ENCODE peak calls at places on chromosomes 11 and 22, in five cellular contexts. F is spleen, W is tibial nerve, H is foreskin keratinocyte, N is A549. U is an unnamed sample.

GRCh38 chr11:96394773-96395172 is 5.0 kb downstream of the JRKL start:
- DNase-seq in F (no peak), W (no peak), H (no peak), N (no peak), U (no peak)

GRCh38 chr11:15793032-15793996 is 563.0 kb downstream of the SOX6 start:
- DNase-seq in F (no peak), W (no peak), H (peak; percentile 96), N (no peak), U (no peak)

GRCh38 chr11:82049199-82049598 is 684.5 kb downstream of the FAM181B start:
- DNase-seq in F (no peak), W (no peak), H (no peak), N (no peak), U (no peak)

GRCh38 chr11:1274501-1274900 is 34.9 kb downstream of the TOLLIP start:
- DNase-seq in F (peak; percentile 41), W (no peak), H (no peak), N (no peak), U (no peak)

GRCh38 chr11:119103793-119104192 is 2.1 kb upstream of the DPAGT1 start:
- DNase-seq in F (peak; percentile 12), W (no peak), H (no peak), N (no peak), U (no peak)

GRCh38 chr11:47955356-47955755 is 25.0 kb upstream of the PTPRJ start:
- DNase-seq in F (no peak), W (no peak), H (no peak), N (no peak), U (no peak)

GRCh38 chr22:18048441-18048898 is 24.1 kb upstream of the MICAL3 start:
- DNase-seq in F (peak; percentile 72), W (no peak), H (peak; percentile 65), N (no peak), U (no peak)

GRCh38 chr11:27718346-27718852 is 18.1 kb upstream of the BDNF start:
- DNase-seq in F (no peak), W (no peak), H (peak; percentile 43), N (peak; percentile 76), U (no peak)

GRCh38 chr22:20402960-20403778 is 9.2 kb downstream of the ZNF74 start:
- DNase-seq in F (no peak), W (no peak), H (no peak), N (no peak), U (no peak)

GRCh38 chr11:17724020-17724908 is 4.9 kb downstream of the MYOD1 start:
- DNase-seq in F (no peak), W (no peak), H (no peak), N (no peak), U (no peak)

GRCh38 chr11:125141686-125142535 is 22.6 kb upstream of the PKNOX2 start:
- DNase-seq in F (peak; percentile 87), W (peak; percentile 21), H (no peak), N (peak; percentile 19), U (no peak)

GRCh38 chr11:35407041-35407440 is 12.3 kb downstream of the SLC1A2 start:
- DNase-seq in F (no peak), W (no peak), H (no peak), N (no peak), U (no peak)

GRCh38 chr11:75317446-75318122 is 33.9 kb downstream of the ARRB1 start:
- DNase-seq in F (no peak), W (no peak), H (no peak), N (no peak), U (no peak)

GRCh38 chr11:75320643-75321042 is 30.8 kb downstream of the ARRB1 start:
- DNase-seq in F (no peak), W (no peak), H (no peak), N (no peak), U (no peak)

GRCh38 chr11:75319035-75319877 is 32.2 kb downstream of the ARRB1 start:
- DNase-seq in F (no peak), W (no peak), H (no peak), N (no peak), U (no peak)

GRCh38 chr11:75323609-75324008 is 27.9 kb downstream of the ARRB1 start:
- DNase-seq in F (no peak), W (no peak), H (no peak), N (no peak), U (no peak)

DNA sequence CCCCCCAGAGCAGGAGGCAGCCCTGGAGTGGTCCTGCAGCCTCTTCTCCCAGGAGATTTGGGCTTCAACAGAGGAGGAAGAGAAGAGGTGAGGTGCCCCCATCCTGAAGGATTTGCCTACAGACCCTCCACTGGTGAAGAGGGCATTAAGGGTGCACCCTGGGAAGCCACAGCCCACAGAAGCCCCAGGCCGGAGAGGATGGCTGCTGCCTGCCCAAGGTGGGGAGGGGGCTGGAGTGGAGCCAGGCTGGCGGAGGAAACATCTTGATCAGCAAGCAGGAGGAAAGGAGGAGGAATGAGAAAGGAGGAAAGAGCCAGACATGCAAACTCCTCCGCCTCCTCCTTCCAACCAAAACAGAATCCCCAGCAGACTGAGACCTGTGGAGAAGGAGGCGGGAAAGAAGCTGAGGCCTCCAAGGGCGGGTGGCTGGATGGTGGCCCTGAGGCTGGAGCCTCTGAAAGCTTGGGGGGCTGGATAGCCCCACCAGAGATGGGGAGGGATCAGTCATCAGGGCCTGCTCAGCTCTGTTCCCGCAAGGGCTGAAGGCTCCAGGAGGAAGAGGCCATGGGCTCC is 31.3 kb downstream of the ARRB1 start:
- DNase-seq in F (no peak), W (no peak), H (no peak), N (no peak), U (no peak)
- H3K27ac ChIP-seq in F (peak overlapping the region; percentile 12), W (peak overlapping the region; percentile 50), H (no peak overlapping the region), N (peak overlapping the region; percentile 6), U (no peak overlapping the region)

GRCh38 chr11:113373981-113374560 is 13.5 kb upstream of the ANKK1 start:
- DNase-seq in F (no peak), W (no peak), H (no peak), N (no peak), U (no peak)
- H3K27ac ChIP-seq in F (no peak overlapping the region), W (no peak overlapping the region), H (peak overlapping the region; percentile 7), N (no peak overlapping the region), U (peak overlapping the region; percentile 64)

GRCh38 chr11:8603696-8604077 is 9.7 kb upstream of the STK33 start:
- DNase-seq in F (no peak), W (no peak), H (no peak), N (no peak), U (no peak)
- H3K27ac ChIP-seq in F (no peak overlapping the region), W (no peak overlapping the region), H (no peak overlapping the region), N (peak overlapping the region; percentile 69), U (peak overlapping the region; percentile 84)

GRCh38 chr11:64250406-64250874 is 890 bp upstream of the PLCB3 start:
- DNase-seq in F (no peak), W (no peak), H (no peak), N (no peak), U (no peak)
- H3K27ac ChIP-seq in F (peak overlapping the region; percentile 85), W (peak overlapping the region; percentile 89), H (no peak overlapping the region), N (peak overlapping the region; percentile 94), U (no peak overlapping the region)

DNA sequence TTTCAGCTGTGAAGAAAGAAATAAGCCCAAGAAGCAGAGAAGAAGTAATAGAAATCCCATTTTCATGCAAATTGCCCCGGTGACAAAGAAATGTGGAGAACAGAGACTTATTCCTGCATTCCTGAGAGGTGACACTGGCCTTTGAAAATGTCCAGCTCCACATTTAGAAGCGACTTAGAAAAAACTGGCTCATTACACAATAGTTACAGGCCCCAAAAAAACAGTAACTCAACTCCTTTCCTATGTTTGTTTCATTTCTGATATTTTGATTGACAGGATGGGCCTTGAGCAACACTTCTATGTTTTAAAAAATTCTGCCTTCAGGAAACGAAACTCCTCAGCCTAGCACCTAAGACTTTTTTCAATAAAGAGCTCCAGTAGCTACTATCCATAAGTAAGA is 726.9 kb upstream of the TENM4 start:
- DNase-seq in F (no peak), W (no peak), H (no peak), N (no peak), U (no peak)
- H3K27ac ChIP-seq in F (no peak overlapping the region), W (no peak overlapping the region), H (no peak overlapping the region), N (no peak overlapping the region), U (no peak overlapping the region)

DNA sequence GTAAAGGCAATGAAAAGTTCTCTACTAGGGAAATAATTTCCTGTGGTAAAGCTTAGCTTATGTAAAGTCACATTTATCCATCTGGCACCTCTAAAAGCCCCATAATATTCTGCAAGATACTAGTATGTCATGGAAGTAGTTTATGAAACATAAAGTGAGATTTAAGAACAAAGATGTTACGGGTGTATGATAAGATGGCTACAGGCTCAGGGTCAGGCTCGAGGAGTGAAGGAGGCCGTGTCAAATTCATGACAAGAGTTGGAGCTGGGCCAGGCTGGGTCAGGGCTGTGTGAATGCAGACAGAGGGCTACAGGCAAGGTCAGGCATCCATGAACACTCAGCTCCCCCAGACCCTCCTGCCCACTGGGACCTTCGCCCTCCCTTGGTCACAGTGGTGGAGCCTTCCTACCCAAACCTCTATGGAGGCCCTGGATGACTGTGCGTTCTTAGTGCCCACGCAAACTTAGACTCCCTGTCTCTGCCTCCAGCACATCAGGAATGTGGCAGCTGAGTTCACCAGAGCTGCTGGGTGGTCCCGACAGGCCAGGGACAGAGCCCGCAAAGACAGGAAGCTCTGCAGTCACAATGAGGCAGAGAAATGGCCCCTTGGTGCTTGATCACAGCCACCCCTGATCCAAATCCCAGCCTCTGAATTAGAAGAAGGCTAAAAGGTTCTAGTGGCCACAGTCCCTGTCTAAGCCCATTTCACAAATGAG is 14.8 kb downstream of the IGLL5 start:
- DNase-seq in F (peak; percentile 61), W (no peak), H (no peak), N (no peak), U (no peak)
- H3K27ac ChIP-seq in F (peak overlapping the region; percentile 27), W (no peak overlapping the region), H (no peak overlapping the region), N (no peak overlapping the region), U (no peak overlapping the region)

DNA sequence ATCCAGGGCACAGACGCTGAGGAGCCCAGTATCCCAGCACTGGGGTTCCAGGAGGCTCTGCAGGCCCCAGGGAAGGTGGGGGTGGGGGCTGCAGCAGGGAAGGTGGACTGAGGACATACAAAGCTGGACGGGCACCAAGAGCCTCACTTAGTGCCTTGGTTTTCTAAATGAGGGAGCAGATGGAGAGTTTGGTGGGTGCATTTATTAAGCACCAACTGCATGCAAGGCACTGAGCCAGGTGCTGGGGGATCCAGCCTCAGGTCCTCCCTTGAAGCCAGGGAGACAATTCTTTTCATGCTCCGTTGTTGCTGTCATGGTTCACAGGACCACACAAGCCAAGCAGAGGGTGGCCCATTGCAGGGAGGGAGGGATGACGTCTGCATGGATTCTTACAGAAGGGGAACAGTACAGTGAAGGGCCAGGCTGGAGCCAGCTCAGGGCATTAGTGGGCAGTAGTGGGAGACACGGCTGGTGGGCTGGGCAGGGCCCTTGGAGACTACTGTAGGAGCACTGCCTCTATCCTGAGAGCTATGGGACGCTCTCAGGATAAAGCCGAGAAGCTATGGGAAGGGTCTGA is 65.0 kb downstream of the MACROD1 start:
- DNase-seq in F (no peak), W (no peak), H (no peak), N (no peak), U (no peak)
- H3K27ac ChIP-seq in F (no peak overlapping the region), W (peak overlapping the region; percentile 81), H (no peak overlapping the region), N (no peak overlapping the region), U (no peak overlapping the region)

U was measured in epithelial cell of prostate.